ENCODE peak calls at places on chromosomes 4 and X, in seven cellular contexts. R is iPS DF 6.9; N is lower lobe of right lung; U is naive thymus-derived CD4-positive, alpha-beta T cell; C is tibial artery; E is stomach; M is psoas muscle. O is an unnamed sample.

GRCh38 chr4:127214001-127214400 is 418.8 kb upstream of the INTU start:
- DNase-seq in R (no peak), N (no peak), U (no peak), C (no peak), E (no peak), M (no peak), O (no peak)

GRCh38 chr4:16693641-16694040 is 204.8 kb downstream of the LDB2 start:
- DNase-seq in R (no peak), N (no peak), U (no peak), C (no peak), E (no peak), M (no peak), O (no peak)

GRCh38 chrX:153828723-153829548 is 1.4 kb downstream of the PDZD4 start:
- DNase-seq in R (no peak), N (no peak), U (no peak), C (no peak), E (no peak), M (peak; percentile 11), O (no peak)

GRCh38 chr4:56158483-56158882 is 209.7 kb downstream of the CEP135 start:
- DNase-seq in R (no peak), N (no peak), U (peak; percentile 1), C (no peak), E (no peak), M (no peak), O (no peak)

GRCh38 chrX:139692908-139693307 is 15.1 kb downstream of the MCF2 start:
- DNase-seq in R (no peak), N (no peak), U (no peak), C (no peak), E (no peak), M (no peak), O (no peak)

GRCh38 chrX:27548624-27549023 is 41.5 kb upstream of the DCAF8L2 start:
- DNase-seq in R (no peak), N (no peak), U (no peak), C (no peak), E (no peak), M (no peak), O (no peak)

GRCh38 chr4:42914937-42915336 is 22.4 kb downstream of the GRXCR1 start:
- DNase-seq in R (no peak), N (no peak), U (no peak), C (no peak), E (no peak), M (no peak), O (no peak)

GRCh38 chrX:38055170-38055847 is 49.0 kb downstream of the SYTL5 start:
- DNase-seq in R (no peak), N (no peak), U (no peak), C (no peak), E (no peak), M (no peak), O (peak; percentile 8)

GRCh38 chrX:119486745-119487144 is 18.5 kb downstream of the SLC25A5 start:
- DNase-seq in R (no peak), N (no peak), U (no peak), C (no peak), E (no peak), M (no peak), O (no peak)

GRCh38 chrX:11530621-11531020 is 135.1 kb downstream of the ARHGAP6 start:
- DNase-seq in R (no peak), N (no peak), U (no peak), C (no peak), E (no peak), M (no peak), O (no peak)

GRCh38 chr4:127383666-127384065 is 249.1 kb upstream of the INTU start:
- DNase-seq in R (no peak), N (no peak), U (no peak), C (no peak), E (no peak), M (no peak), O (no peak)

GRCh38 chr4:66000500-66001117 is 330.3 kb upstream of the EPHA5 start:
- DNase-seq in R (no peak), N (no peak), U (no peak), C (no peak), E (no peak), M (no peak), O (no peak)

GRCh38 chr4:12689457-12689856 is 794.7 kb downstream of the RAB28 start:
- DNase-seq in R (no peak), N (no peak), U (no peak), C (no peak), E (no peak), M (no peak), O (no peak)

GRCh38 chr4:87973283-87974169 is 2.0 kb upstream of the SPP1 start:
- DNase-seq in R (no peak), N (peak; percentile 56), U (no peak), C (peak; percentile 68), E (peak; percentile 45), M (peak; percentile 35), O (no peak)

GRCh38 chrX:78708830-78709229 is 38.7 kb upstream of the LPAR4 start:
- DNase-seq in R (no peak), N (no peak), U (no peak), C (no peak), E (no peak), M (no peak), O (peak; percentile 3)

GRCh38 chrX:10044021-10044420 is 76.9 kb downstream of the CLDN34 start:
- DNase-seq in R (no peak), N (no peak), U (no peak), C (no peak), E (no peak), M (no peak), O (no peak)

GRCh38 chr4:189129044-189129443 is 811.6 kb upstream of the FRG1 start:
- DNase-seq in R (no peak), N (no peak), U (no peak), C (no peak), E (no peak), M (no peak), O (no peak)

GRCh38 chr4:5784021-5784420 is 73.0 kb downstream of the EVC start:
- DNase-seq in R (no peak), N (no peak), U (no peak), C (peak; percentile 17), E (no peak), M (no peak), O (no peak)

GRCh38 chr4:39502034-39502658 is 25.1 kb downstream of the UGDH start:
- DNase-seq in R (no peak), N (no peak), U (no peak), C (no peak), E (no peak), M (no peak), O (no peak)

GRCh38 chrX:154036513-154036912 is 16.8 kb upstream of the IRAK1 start:
- DNase-seq in R (no peak), N (no peak), U (no peak), C (no peak), E (no peak), M (no peak), O (no peak)

GRCh38 chr4:8265171-8265929 is 4.2 kb upstream of the HTRA3 start:
- DNase-seq in R (no peak), N (no peak), U (no peak), C (no peak), E (no peak), M (no peak), O (no peak)

GRCh38 chr4:188092824-188093223 is 16.6 kb downstream of the TRIML2 start:
- DNase-seq in R (no peak), N (no peak), U (no peak), C (no peak), E (no peak), M (no peak), O (no peak)

GRCh38 chr4:128524311-128524710 is 236.7 kb upstream of the PGRMC2 start:
- DNase-seq in R (no peak), N (peak; percentile 59), U (no peak), C (peak; percentile 90), E (peak; percentile 64), M (peak; percentile 44), O (peak; percentile 47)

GRCh38 chr4:110621328-110621812 is 1.5 kb downstream of the PITX2 start:
- DNase-seq in R (no peak), N (no peak), U (no peak), C (no peak), E (no peak), M (no peak), O (no peak)
- H3K27ac ChIP-seq in R (no peak overlapping the region), N (no peak overlapping the region), U (no peak overlapping the region), C (no peak overlapping the region), E (no peak overlapping the region), M (peak overlapping the region; percentile 99), O (peak overlapping the region; percentile 33)

DNA sequence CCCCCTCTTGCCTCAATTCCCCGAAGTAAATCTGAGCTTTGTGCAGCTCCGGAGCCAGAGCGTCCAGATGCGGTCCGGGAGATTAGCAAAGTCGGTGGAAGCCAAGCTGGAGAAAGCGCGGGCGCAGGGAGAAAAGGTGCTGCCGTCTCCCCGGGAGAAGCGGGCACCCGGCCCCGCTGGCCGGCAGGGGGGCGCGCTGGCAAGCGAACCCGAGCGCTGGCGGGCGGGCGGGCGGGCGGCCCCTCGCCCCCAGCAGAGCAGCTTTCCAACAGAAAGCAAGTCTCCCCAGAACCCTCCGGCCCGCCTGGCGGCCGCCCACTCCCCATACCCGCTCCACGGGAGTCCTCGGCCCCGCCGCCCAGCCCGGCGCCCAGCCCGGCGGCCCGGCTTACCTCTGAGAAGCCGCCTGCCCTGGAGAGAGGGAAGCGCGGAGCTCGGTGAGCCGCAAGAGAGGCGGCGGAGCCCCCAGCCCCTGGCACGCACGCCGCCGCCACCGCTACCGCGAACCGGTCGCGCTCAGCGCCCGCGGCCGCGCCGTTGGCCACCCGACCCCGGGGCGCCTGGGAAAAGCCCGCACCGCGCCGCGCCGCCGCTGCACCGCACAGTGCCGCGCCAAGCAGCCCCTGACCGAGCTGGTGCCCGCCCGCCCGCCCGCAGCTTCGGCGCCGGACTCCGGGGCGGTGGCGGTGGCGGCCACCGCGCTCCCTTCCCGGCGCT is 529 bp upstream of the CITED1 start:
- DNase-seq in R (no peak), N (no peak), U (no peak), C (no peak), E (no peak), M (no peak), O (no peak)
- H3K27ac ChIP-seq in R (no peak overlapping the region), N (no peak overlapping the region), U (no peak overlapping the region), C (no peak overlapping the region), E (no peak overlapping the region), M (no peak overlapping the region), O (no peak overlapping the region)

GRCh38 chr4:69025191-69025998 is 70.9 kb upstream of the UGT2B7 start:
- DNase-seq in R (peak; percentile 45), N (no peak), U (no peak), C (no peak), E (no peak), M (no peak), O (no peak)
- H3K27ac ChIP-seq in R (no peak overlapping the region), N (no peak overlapping the region), U (no peak overlapping the region), C (no peak overlapping the region), E (no peak overlapping the region), M (no peak overlapping the region), O (no peak overlapping the region)

DNA sequence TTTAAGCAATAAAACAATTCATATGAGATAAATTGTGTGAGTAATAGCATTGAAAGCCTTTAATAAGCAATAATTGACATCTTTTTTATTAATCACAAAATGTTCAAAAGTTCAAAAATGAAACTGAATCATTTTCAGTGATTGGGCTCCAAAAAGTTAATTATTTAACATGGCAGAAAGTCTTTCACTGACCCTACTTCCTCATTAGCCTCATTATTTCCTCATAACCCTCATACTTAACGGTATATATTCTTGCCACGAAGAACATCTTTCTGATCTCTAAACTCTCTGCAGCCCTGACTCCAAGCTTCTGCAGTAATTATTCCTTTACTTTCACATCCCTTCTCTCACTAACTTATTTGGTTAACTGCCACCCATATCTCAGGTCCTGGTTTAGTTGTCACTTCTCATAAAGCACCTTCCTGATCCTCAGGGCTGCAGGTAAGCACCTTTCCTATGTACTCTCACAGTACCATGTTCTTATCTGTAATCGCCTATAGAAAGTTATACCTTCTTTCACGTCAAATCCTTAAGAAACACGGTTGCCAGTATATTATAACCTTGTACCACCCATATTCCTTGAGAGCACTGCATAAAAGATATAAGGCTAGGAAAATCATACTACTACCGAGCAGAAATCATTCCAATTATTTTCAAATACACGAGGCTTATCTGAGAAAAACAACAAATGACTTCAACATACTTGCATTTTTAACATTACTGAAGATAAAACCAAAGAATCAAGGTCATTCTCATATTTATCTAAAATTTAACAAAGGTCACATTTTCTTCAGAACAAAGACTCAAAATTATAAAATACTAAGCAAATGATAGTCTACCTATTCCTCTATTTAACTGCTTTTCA is 72.2 kb downstream of the PPP3CA start:
- DNase-seq in R (no peak), N (no peak), U (no peak), C (no peak), E (no peak), M (no peak), O (no peak)
- H3K27ac ChIP-seq in R (no peak overlapping the region), N (no peak overlapping the region), U (no peak overlapping the region), C (no peak overlapping the region), E (no peak overlapping the region), M (no peak overlapping the region), O (no peak overlapping the region)